ENCODE peak calls at places on chromosomes 7 and 10, in ten cellular contexts. I is PC-9, R is MM.1S, G is endothelial cell of umbilical vein, A is mesenchymal stem cell, Y is hepatocyte, K is IMR-90, E is OCI-LY7, N is A549, V is mammary epithelial cell. Q is an unnamed sample.

GRCh38 chr7:147265528-147265927 is 1148.9 kb downstream of the CNTNAP2 start:
- DNase-seq in N (no peak), R (no peak), K (no peak), G (no peak), Y (no peak), I (no peak), V (no peak), E (no peak), A (no peak), Q (no peak)

GRCh38 chr10:119947325-119947724 is 54.8 kb downstream of the SEC23IP start:
- DNase-seq in K (peak), R (no peak), A (no peak), I (no peak), Y (no peak), N (no peak), V (no peak), G (peak), E (no peak), Q (peak)

GRCh38 chr10:33127622-33128021 is 169.6 kb upstream of the ITGB1 start:
- DNase-seq in K (no peak), G (no peak), N (no peak), E (no peak), V (no peak), I (no peak), R (no peak), A (no peak), Y (no peak), Q (no peak)

GRCh38 chr10:51896849-51897248 is 197.5 kb upstream of the CSTF2T start:
- DNase-seq in Y (no peak), G (no peak), I (no peak), K (peak), N (no peak), E (no peak), A (no peak), V (no peak), R (no peak), Q (peak)

GRCh38 chr7:106568680-106569499 is 92.1 kb downstream of the CCDC71L start:
- DNase-seq in A (peak), N (peak), G (no peak), K (peak), Y (peak), I (peak), E (peak), V (peak), R (no peak), Q (peak)

GRCh38 chr7:22667187-22667561 is 59.8 kb upstream of the IL6 start:
- DNase-seq in V (no peak), A (no peak), E (no peak), G (no peak), Y (no peak), N (no peak), K (no peak), R (no peak), I (peak), Q (no peak)

GRCh38 chr7:95737828-95738505 is 34.4 kb upstream of the DYNC1I1 start:
- DNase-seq in V (no peak), I (no peak), N (no peak), G (no peak), E (no peak), K (no peak), A (no peak), R (no peak), Y (no peak), Q (no peak)

GRCh38 chr10:77793831-77794230 is 132.7 kb downstream of the DLG5 start:
- DNase-seq in G (no peak), V (no peak), E (no peak), R (no peak), I (no peak), Y (no peak), A (no peak), N (no peak), K (no peak), Q (no peak)

GRCh38 chr7:107318523-107319160 is 149.8 kb downstream of the HBP1 start:
- DNase-seq in E (no peak), Y (peak), R (no peak), A (peak), K (peak), V (no peak), N (peak), G (no peak), I (no peak), Q (peak)

GRCh38 chr7:1925349-1925748 is 255.3 kb downstream of the ELFN1 start:
- DNase-seq in G (no peak), I (no peak), A (no peak), Y (no peak), N (peak), R (no peak), K (no peak), E (no peak), V (no peak), Q (no peak)

GRCh38 chr7:83514977-83515376 is 134.0 kb downstream of the SEMA3E start:
- DNase-seq in E (no peak), A (no peak), K (no peak), N (no peak), I (no peak), G (no peak), V (no peak), Y (no peak), R (no peak), Q (no peak)

GRCh38 chr7:116834815-116835533 is 27.4 kb upstream of the CAPZA2 start:
- DNase-seq in G (no peak), K (peak), V (peak), N (peak), Y (peak), R (no peak), E (no peak), I (no peak), A (no peak), Q (peak)

GRCh38 chr7:85074992-85075391 is 111.9 kb downstream of the SEMA3D start:
- DNase-seq in R (no peak), K (peak), E (no peak), I (no peak), G (no peak), Y (no peak), A (no peak), V (no peak), N (no peak), Q (peak)

GRCh38 chr7:2038876-2039728 is 193.6 kb downstream of the MAD1L1 start:
- DNase-seq in K (no peak), E (peak), N (no peak), A (no peak), Y (no peak), V (no peak), G (no peak), I (no peak), R (no peak), Q (no peak)

GRCh38 chr10:30447125-30447799 is 13.3 kb downstream of the MAP3K8 start:
- DNase-seq in A (peak), K (peak), N (no peak), V (peak), G (no peak), Y (no peak), R (peak), I (peak), E (peak), Q (peak)
- H3K4me2 ChIP-seq in A (no peak), K (peak), N (no peak), V (peak), G (no peak), Y (no peak), R (no peak), I (peak), E (peak), Q (peak)

GRCh38 chr10:127157506-127158205 is 38.7 kb downstream of the INSYN2A start:
- DNase-seq in V (no peak), R (no peak), K (peak), N (no peak), I (no peak), Y (no peak), A (no peak), G (no peak), E (no peak), Q (peak)
- H3K4me2 ChIP-seq in V (no peak), R (no peak), K (no peak), N (no peak), I (no peak), Y (no peak), A (no peak), G (no peak), E (no peak), Q (no peak)

GRCh38 chr10:70693619-70694286 is 21.4 kb downstream of the ADAMTS14 start:
- DNase-seq in R (no peak), N (no peak), A (no peak), K (peak), E (no peak), Y (peak), G (no peak), I (no peak), V (no peak), Q (peak)

GRCh38 chr10:70690584-70690983 is 18.3 kb downstream of the ADAMTS14 start:
- DNase-seq in K (no peak), N (no peak), V (no peak), E (no peak), Y (no peak), G (no peak), I (no peak), A (no peak), R (no peak), Q (no peak)

GRCh38 chr10:70691601-70692000 is 19.3 kb downstream of the ADAMTS14 start:
- DNase-seq in R (no peak), Y (no peak), K (no peak), G (no peak), I (no peak), N (no peak), E (no peak), V (no peak), A (no peak), Q (no peak)

GRCh38 chr10:70694410-70695179 is 22.3 kb downstream of the ADAMTS14 start:
- DNase-seq in N (no peak), I (no peak), E (no peak), G (no peak), Y (no peak), R (no peak), K (peak), A (no peak), V (no peak), Q (peak)

DNA sequence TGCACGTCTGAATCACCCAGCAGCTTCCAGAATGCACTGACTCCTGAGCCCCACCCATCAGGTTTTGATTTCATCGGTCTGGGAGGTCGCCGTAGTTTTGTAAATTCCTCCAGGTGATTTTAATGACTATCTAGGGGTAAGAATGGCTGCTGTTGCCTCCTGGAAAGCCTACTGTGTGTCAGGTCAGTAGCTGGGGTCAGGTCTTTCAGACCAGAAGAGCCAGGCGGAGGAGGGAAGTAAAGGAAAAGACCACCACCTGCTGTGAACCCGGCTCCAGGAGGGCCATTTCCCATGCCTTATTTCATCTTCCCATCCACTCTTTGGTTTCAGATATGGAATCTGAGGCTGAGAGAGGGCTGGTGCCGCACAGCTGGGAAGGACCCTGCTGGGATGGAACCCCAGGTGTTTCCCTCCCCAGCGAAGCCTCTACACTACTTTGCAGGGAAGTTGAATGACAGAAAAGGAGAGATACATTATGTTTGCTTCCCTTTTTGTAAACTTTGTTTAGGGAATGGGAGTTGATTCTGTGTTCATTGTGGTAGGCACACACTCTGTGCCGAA is 19.8 kb downstream of the ADAMTS14 start:
- DNase-seq in K (no peak), I (no peak), E (no peak), G (no peak), A (no peak), N (no peak), Y (no peak), R (no peak), V (no peak), Q (peak)
- H3K4me2 ChIP-seq in K (no peak), I (no peak), E (no peak), G (no peak), A (no peak), N (no peak), Y (no peak), R (no peak), V (no peak), Q (no peak)

DNA sequence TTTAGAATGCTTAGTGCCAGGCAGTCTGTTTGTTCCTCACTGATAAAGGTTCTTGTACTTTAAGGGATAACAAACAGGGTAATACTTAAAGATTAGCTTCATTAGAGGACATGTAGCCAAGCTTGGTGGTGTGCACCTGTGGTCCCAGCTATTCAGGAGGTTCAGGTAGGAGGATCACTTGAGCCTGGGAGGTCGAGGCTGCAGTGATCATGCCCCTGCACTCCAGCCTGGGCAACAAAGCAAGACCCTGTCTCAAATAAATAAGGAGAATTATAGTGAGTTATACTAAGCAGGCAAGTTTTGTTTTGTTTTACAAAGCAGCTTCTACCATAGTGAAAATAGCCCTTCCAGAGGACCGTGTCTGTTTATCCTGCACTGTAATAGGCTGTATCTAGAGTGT is 5.8 kb downstream of the ARL5B start:
- DNase-seq in N (no peak), G (no peak), I (no peak), V (no peak), E (no peak), R (no peak), A (no peak), Y (no peak), K (no peak), Q (no peak)
- H3K4me2 ChIP-seq in N (peak), G (no peak), I (no peak), V (no peak), E (no peak), R (no peak), A (no peak), Y (no peak), K (peak), Q (no peak)